ENCODE peak calls at places on chromosome 2, in four cellular contexts. Q is iPS DF 6.9, N is activated T-cell treated with anti-CD3 and anti-CD28 coated beads for 48 hours, G is T1000. S is an unnamed sample.

GRCh38 chr2:28094794-28095193 is 204.3 kb downstream of the BABAM2 start:
- DNase-seq in Q (no peak), N (no peak), G (no peak), S (no peak)

GRCh38 chr2:239858179-239858578 is 167.0 kb downstream of the NDUFA10 start:
- DNase-seq in Q (no peak), N (no peak), G (no peak), S (no peak)

GRCh38 chr2:214220251-214220650 is 190.6 kb upstream of the VWC2L start:
- DNase-seq in Q (no peak), N (no peak), G (no peak), S (no peak)

GRCh38 chr2:85447222-85447585 is 28.7 kb downstream of the SH2D6 start:
- DNase-seq in Q (no peak), N (no peak), G (no peak), S (no peak)

GRCh38 chr2:233053928-233054774 is 6.0 kb upstream of the INPP5D start:
- DNase-seq in Q (no peak), N (peak), G (no peak), S (peak)

GRCh38 chr2:227748079-227748478 is 2.4 kb downstream of the SCYGR8 start:
- DNase-seq in Q (no peak), N (no peak), G (no peak), S (no peak)

GRCh38 chr2:193584522-193584938 is 1389.8 kb upstream of the TMEFF2 start:
- DNase-seq in Q (peak), N (no peak), G (no peak), S (no peak)

GRCh38 chr2:38057651-38058410 is 18.1 kb downstream of the CYP1B1 start:
- DNase-seq in Q (no peak), N (no peak), G (no peak), S (no peak)

GRCh38 chr2:675460-675859 is 1.7 kb downstream of the TMEM18 start:
- DNase-seq in Q (no peak), N (no peak), G (no peak), S (no peak)

GRCh38 chr2:178345951-178346350 is 105.0 kb downstream of the PRKRA start:
- DNase-seq in Q (no peak), N (no peak), G (no peak), S (no peak)

GRCh38 chr2:203880557-203881125 is 13.1 kb downstream of the CTLA4 start:
- DNase-seq in Q (no peak), N (no peak), G (no peak), S (no peak)

GRCh38 chr2:10122500-10123280 is at the start of gene RRM2:
- DNase-seq in Q (peak), N (peak), G (peak), S (peak)

GRCh38 chr2:163778045-163778753 is 42.4 kb upstream of the FIGN start:
- DNase-seq in Q (no peak), N (no peak), G (peak), S (no peak)

GRCh38 chr2:43021791-43022500 is 204.5 kb downstream of the ZFP36L2 start:
- DNase-seq in Q (no peak), N (no peak), G (no peak), S (no peak)

GRCh38 chr2:77939801-77940200 is 417.6 kb upstream of the LRRTM4 start:
- DNase-seq in Q (no peak), N (no peak), G (no peak), S (no peak)

GRCh38 chr2:30139131-30139870 is 7.5 kb upstream of the YPEL5 start:
- DNase-seq in Q (no peak), N (no peak), G (no peak), S (no peak)

GRCh38 chr2:8609357-8609804 is 72.5 kb upstream of the ID2 start:
- DNase-seq in Q (no peak), N (no peak), G (no peak), S (no peak)

GRCh38 chr2:134462791-134463725 is 209.2 kb downstream of the MGAT5 start:
- DNase-seq in Q (no peak), N (no peak), G (no peak), S (no peak)

GRCh38 chr2:37005118-37005868 is 39.0 kb upstream of the STRN start:
- DNase-seq in Q (peak), N (no peak), G (no peak), S (peak)

GRCh38 chr2:85972355-85972754 is 83.6 kb upstream of the ST3GAL5 start:
- DNase-seq in Q (no peak), N (no peak), G (no peak), S (no peak)

GRCh38 chr2:121887513-121888188 is 132.2 kb downstream of the TSN start:
- DNase-seq in Q (no peak), N (no peak), G (no peak), S (no peak)

GRCh38 chr2:26564121-26564520 is 77.0 kb downstream of the CIB4 start:
- DNase-seq in Q (no peak), N (no peak), G (no peak), S (no peak)

GRCh38 chr2:19819097-19820065 is 82.4 kb downstream of the TTC32 start:
- DNase-seq in Q (no peak), N (no peak), G (peak), S (no peak)

GRCh38 chr2:197168705-197169104 is 141.9 kb downstream of the ANKRD44 start:
- DNase-seq in Q (peak), N (peak), G (no peak), S (no peak)

GRCh38 chr2:138237657-138238384 is 263.7 kb upstream of the SPOPL start:
- DNase-seq in Q (no peak), N (no peak), G (no peak), S (no peak)

GRCh38 chr2:181036848-181037603 is 56.6 kb downstream of the UBE2E3 start:
- DNase-seq in Q (no peak), N (no peak), G (peak), S (no peak)